ENCODE peak calls at places on chromosomes 2 and 18, in four cellular contexts. B is AG08396, H is lung microvascular endothelial cell, F is prostate gland. O is an unnamed sample.
A peak's percentile ranks its signal among the peaks of the same experiment; 100 is the strongest.

GRCh38 chr2:176729706-176730569 is 460.7 kb downstream of the MTX2 start:
- DNase-seq in B (no peak), H (peak; percentile 12), F (peak; percentile 32), O (no peak)

GRCh38 chr18:49444599-49444998 is 15.8 kb downstream of the DYM start:
- DNase-seq in B (no peak), H (no peak), F (no peak), O (no peak)

GRCh38 chr18:60090170-60090569 is 190.4 kb downstream of the PMAIP1 start:
- DNase-seq in B (no peak), H (no peak), F (no peak), O (no peak)

GRCh38 chr2:238963164-238963969 is 115.5 kb downstream of the TWIST2 start:
- DNase-seq in B (no peak), H (peak; percentile 46), F (no peak), O (no peak)

GRCh38 chr2:118748245-118748885 is 99.1 kb downstream of the EN1 start:
- DNase-seq in B (no peak), H (peak; percentile 62), F (no peak), O (no peak)

GRCh38 chr2:186784930-186785329 is 64.0 kb downstream of the ZSWIM2 start:
- DNase-seq in B (no peak), H (no peak), F (no peak), O (no peak)

GRCh38 chr18:21897811-21898210 is 157.2 kb downstream of the MIB1 start:
- DNase-seq in B (peak; percentile 57), H (peak; percentile 49), F (peak; percentile 22), O (no peak)

GRCh38 chr2:107363811-107364210 is 462.9 kb upstream of the RGPD4 start:
- DNase-seq in B (no peak), H (no peak), F (no peak), O (no peak)

GRCh38 chr2:149037851-149038250 is 648 bp upstream of the LYPD6B start:
- DNase-seq in B (no peak), H (no peak), F (no peak), O (no peak)

GRCh38 chr2:228728961-228729360 is 542.1 kb downstream of the PID1 start:
- DNase-seq in B (no peak), H (peak; percentile 1), F (no peak), O (no peak)

O was measured in stimulated activated CD4-positive, alpha-beta T cell treated with anti-CD3 and anti-CD28 coated beads, Interleukin-15, amount 100 ng/mL, for 1 hour.